ENCODE peak calls at places on chromosome 14, in five cellular contexts. One of them, this sample, is unnamed.
A peak's percentile ranks its signal among the peaks of the same experiment; 100 is the strongest.

GRCh38 chr14:74612346-74613021 is 447 bp upstream of the LTBP2 start:
- DNase-seq in Right ventricle myocardium superior: peak; percentile 91
- DNase-seq in ELR: peak; percentile 88
- DNase-seq in tibial artery: peak; percentile 89
- DNase-seq in SIG-M5: no peak
- DNase-seq in this sample: peak; percentile 94

GRCh38 chr14:61452452-61452851 is 131.1 kb downstream of the PRKCH start:
- DNase-seq in Right ventricle myocardium superior: no peak
- DNase-seq in ELR: no peak
- DNase-seq in tibial artery: no peak
- DNase-seq in SIG-M5: no peak
- DNase-seq in this sample: no peak

GRCh38 chr14:76115010-76115422 is 36.7 kb upstream of the GPATCH2L start:
- DNase-seq in Right ventricle myocardium superior: no peak
- DNase-seq in ELR: no peak
- DNase-seq in tibial artery: no peak
- DNase-seq in SIG-M5: no peak
- DNase-seq in this sample: no peak

GRCh38 chr14:74671789-74672188 is 41.1 kb downstream of the AREL1 start:
- DNase-seq in Right ventricle myocardium superior: no peak
- DNase-seq in ELR: peak; percentile 84
- DNase-seq in tibial artery: no peak
- DNase-seq in SIG-M5: no peak
- DNase-seq in this sample: no peak

GRCh38 chr14:53929871-53930685 is 26.5 kb downstream of the BMP4 start:
- DNase-seq in Right ventricle myocardium superior: no peak
- DNase-seq in ELR: peak; percentile 18
- DNase-seq in tibial artery: no peak
- DNase-seq in SIG-M5: no peak
- DNase-seq in this sample: no peak

GRCh38 chr14:24098927-24099813 is 5.1 kb downstream of the PCK2 start:
- DNase-seq in Right ventricle myocardium superior: no peak
- DNase-seq in ELR: no peak
- DNase-seq in tibial artery: no peak
- DNase-seq in SIG-M5: no peak
- DNase-seq in this sample: no peak

GRCh38 chr14:67736771-67737170 is 35.1 kb downstream of the RDH12 start:
- DNase-seq in Right ventricle myocardium superior: no peak
- DNase-seq in ELR: no peak
- DNase-seq in tibial artery: no peak
- DNase-seq in SIG-M5: no peak
- DNase-seq in this sample: no peak

GRCh38 chr14:34721129-34721528 is 6.7 kb upstream of the CFL2 start:
- DNase-seq in Right ventricle myocardium superior: no peak
- DNase-seq in ELR: no peak
- DNase-seq in tibial artery: no peak
- DNase-seq in SIG-M5: no peak
- DNase-seq in this sample: no peak

GRCh38 chr14:95761436-95761835 is 47.5 kb upstream of the TCL1A start:
- DNase-seq in Right ventricle myocardium superior: no peak
- DNase-seq in ELR: no peak
- DNase-seq in tibial artery: no peak
- DNase-seq in SIG-M5: no peak
- DNase-seq in this sample: no peak

GRCh38 chr14:76695263-76695920 is 65.9 kb upstream of the VASH1 start:
- DNase-seq in Right ventricle myocardium superior: no peak
- DNase-seq in ELR: no peak
- DNase-seq in tibial artery: no peak
- DNase-seq in SIG-M5: no peak
- DNase-seq in this sample: no peak

GRCh38 chr14:59251811-59252771 is 63.6 kb downstream of the DAAM1 start:
- DNase-seq in Right ventricle myocardium superior: no peak
- DNase-seq in ELR: peak; percentile 38
- DNase-seq in tibial artery: no peak
- DNase-seq in SIG-M5: no peak
- DNase-seq in this sample: no peak

GRCh38 chr14:92439551-92440344 is 73.8 kb upstream of the RIN3 start:
- DNase-seq in Right ventricle myocardium superior: peak; percentile 85
- DNase-seq in ELR: no peak
- DNase-seq in tibial artery: no peak
- DNase-seq in SIG-M5: no peak
- DNase-seq in this sample: peak; percentile 88

GRCh38 chr14:100747021-100747586 is 20.4 kb downstream of the DLK1 start:
- DNase-seq in Right ventricle myocardium superior: no peak
- DNase-seq in ELR: peak; percentile 90
- DNase-seq in tibial artery: peak; percentile 37
- DNase-seq in SIG-M5: no peak
- DNase-seq in this sample: no peak